ENCODE peak calls at places on chromosomes 2 and 18, in four cellular contexts. Z is H4, C is brain microvascular endothelial cell, E is GM04503. R is an unnamed sample.

GRCh38 chr18:36655074-36655473 is 173.7 kb downstream of the TPGS2 start:
- DNase-seq in Z (no peak), C (no peak), E (no peak), R (no peak)

GRCh38 chr2:42102606-42103450 is 55.0 kb downstream of the PKDCC start:
- DNase-seq in Z (no peak), C (peak), E (no peak), R (peak)

GRCh38 chr2:127563458-127564428 is 28.3 kb downstream of the MYO7B start:
- DNase-seq in Z (no peak), C (no peak), E (no peak), R (no peak)

GRCh38 chr2:231926180-231926741 is at the start of gene NPPC:
- DNase-seq in Z (no peak), C (peak), E (no peak), R (peak)

GRCh38 chr2:135745545-135745944 is 3.9 kb downstream of the UBXN4 start:
- DNase-seq in Z (no peak), C (no peak), E (peak), R (peak)

GRCh38 chr2:141392517-141393213 is 738.2 kb downstream of the LRP1B start:
- DNase-seq in Z (peak), C (peak), E (peak), R (peak)

GRCh38 chr2:31401580-31401979 is 13.0 kb downstream of the XDH start:
- DNase-seq in Z (peak), C (peak), E (peak), R (peak)

GRCh38 chr2:124559236-124559635 is 534.1 kb downstream of the CNTNAP5 start:
- DNase-seq in Z (no peak), C (no peak), E (no peak), R (no peak)

GRCh38 chr18:44170208-44170880 is 510.3 kb upstream of the SETBP1 start:
- DNase-seq in Z (peak), C (no peak), E (no peak), R (no peak)

GRCh38 chr18:80172056-80172455 is 63.0 kb downstream of the ADNP2 start:
- DNase-seq in Z (no peak), C (no peak), E (no peak), R (no peak)

GRCh38 chr2:215760526-215760925 is 252.8 kb downstream of the MREG start:
- DNase-seq in Z (no peak), C (no peak), E (no peak), R (no peak)

GRCh38 chr2:155930312-155930711 is 402.2 kb downstream of the NR4A2 start:
- DNase-seq in Z (no peak), C (no peak), E (no peak), R (no peak)

GRCh38 chr2:15844099-15844801 is 96.1 kb upstream of the MYCN start:
- DNase-seq in Z (no peak), C (no peak), E (no peak), R (peak)

GRCh38 chr18:76588591-76589303 is 93.7 kb upstream of the ZNF516 start:
- DNase-seq in Z (no peak), C (no peak), E (no peak), R (no peak)

GRCh38 chr2:239954166-239955085 is 70.7 kb downstream of the NDUFA10 start:
- DNase-seq in Z (no peak), C (peak), E (no peak), R (no peak)

GRCh38 chr2:62221141-62221540 is 25.2 kb downstream of the B3GNT2 start:
- DNase-seq in Z (no peak), C (peak), E (no peak), R (no peak)

GRCh38 chr2:239776441-239777033 is 248.6 kb downstream of the NDUFA10 start:
- DNase-seq in Z (no peak), C (no peak), E (no peak), R (no peak)

GRCh38 chr2:104125096-104125495 is 728.8 kb upstream of the POU3F3 start:
- DNase-seq in Z (no peak), C (no peak), E (no peak), R (no peak)

GRCh38 chr2:202327887-202328286 is 48.2 kb upstream of the BMPR2 start:
- DNase-seq in Z (no peak), C (no peak), E (no peak), R (no peak)

GRCh38 chr2:224930124-224930523 is 112.1 kb downstream of the DOCK10 start:
- DNase-seq in Z (no peak), C (no peak), E (no peak), R (no peak)

GRCh38 chr2:217218269-217219140 is 358.6 kb upstream of the TNP1 start:
- DNase-seq in Z (peak), C (peak), E (no peak), R (peak)

GRCh38 chr2:102518170-102518569 is 45.1 kb downstream of the SLC9A4 start:
- DNase-seq in Z (no peak), C (no peak), E (no peak), R (no peak)

GRCh38 chr2:21043744-21044532 is at the start of gene APOB:
- DNase-seq in Z (no peak), C (no peak), E (no peak), R (peak)

GRCh38 chr2:24792542-24792873 is 683 bp downstream of the PTRHD1 start:
- DNase-seq in Z (no peak), C (no peak), E (no peak), R (no peak)

GRCh38 chr18:48304906-48305693 is 104.1 kb downstream of the ZBTB7C start:
- DNase-seq in Z (no peak), C (no peak), E (no peak), R (no peak)

GRCh38 chr2:96665083-96665569 is 22.6 kb downstream of the FER1L5 start:
- DNase-seq in Z (peak), C (peak), E (peak), R (peak)

GRCh38 chr2:31598694-31599093 is 18.0 kb upstream of the SRD5A2 start:
- DNase-seq in Z (no peak), C (no peak), E (no peak), R (no peak)

GRCh38 chr2:46248171-46248570 is 49.0 kb upstream of the EPAS1 start:
- DNase-seq in Z (no peak), C (no peak), E (no peak), R (no peak)

GRCh38 chr2:66301767-66302140 is 133.2 kb upstream of the MEIS1 start:
- DNase-seq in Z (no peak), C (no peak), E (no peak), R (no peak)

GRCh38 chr18:63949068-63949737 is at the start of gene HMSD:
- DNase-seq in Z (peak), C (peak), E (no peak), R (peak)

GRCh38 chr18:9348766-9349165 is 14.2 kb downstream of the TWSG1 start:
- DNase-seq in Z (no peak), C (no peak), E (no peak), R (no peak)

GRCh38 chr2:148557844-148558436 is 86.6 kb upstream of the EPC2 start:
- DNase-seq in Z (no peak), C (no peak), E (no peak), R (no peak)